ENCODE peak calls at places on chromosomes 2 and 18, in seven cellular contexts. X is mucosa of gallbladder, V is hippocampal formation, W is left colon, T is GM12878, K is HEK293T, P is NCI-H460. Y is an unnamed sample.
A peak's percentile ranks its signal among the peaks of the same experiment; 100 is the strongest.

GRCh38 chr2:70988726-70989648 is 5.7 kb downstream of the TEX261 start:
- DNase-seq in W (no peak), P (no peak), X (no peak), V (no peak), K (no peak), T (no peak), Y (no peak)

GRCh38 chr2:161423351-161424178 is 7.5 kb downstream of the TBR1 start:
- DNase-seq in W (peak; percentile 37), P (no peak), V (no peak), T (no peak), K (no peak), X (no peak), Y (no peak)

GRCh38 chr18:79522451-79523220 is 126.9 kb downstream of the NFATC1 start:
- DNase-seq in W (peak; percentile 46), P (no peak), V (no peak), X (peak; percentile 29), K (no peak), T (no peak), Y (no peak)

GRCh38 chr2:226862623-226863022 is 26.8 kb downstream of the RHBDD1 start:
- DNase-seq in T (peak; percentile 51), V (no peak), P (no peak), W (no peak), X (no peak), K (no peak), Y (no peak)

GRCh38 chr2:45790157-45790723 is 138.8 kb downstream of the PRKCE start:
- DNase-seq in X (no peak), V (no peak), K (no peak), P (no peak), T (no peak), W (no peak), Y (no peak)

GRCh38 chr2:52881606-52882005 is 886.0 kb upstream of the CHAC2 start:
- DNase-seq in K (no peak), W (no peak), V (no peak), X (no peak), T (no peak), P (peak; percentile 94), Y (peak; percentile 32)

GRCh38 chr2:61288070-61288841 is 126.3 kb downstream of the C2orf74 start:
- DNase-seq in K (no peak), W (no peak), T (no peak), P (peak; percentile 69), X (no peak), V (no peak), Y (no peak)

GRCh38 chr18:3716116-3716660 is 266.2 kb downstream of the TGIF1 start:
- DNase-seq in P (no peak), V (no peak), K (no peak), X (no peak), T (no peak), W (no peak), Y (no peak)

GRCh38 chr2:40450066-40450841 is 1.6 kb downstream of the SLC8A1 start:
- DNase-seq in K (no peak), P (no peak), W (no peak), T (no peak), V (no peak), X (no peak), Y (no peak)

GRCh38 chr2:229270551-229271410 is at the start of gene PID1:
- DNase-seq in T (no peak), X (no peak), K (peak; percentile 18), P (peak; percentile 38), V (no peak), W (peak; percentile 57), Y (no peak)

GRCh38 chr2:43707255-43707654 is 31.0 kb upstream of the C1GALT1C1L start:
- DNase-seq in V (no peak), X (peak; percentile 58), T (no peak), K (no peak), P (peak; percentile 55), W (peak; percentile 7), Y (no peak)

GRCh38 chr2:1556776-1557466 is 143.7 kb downstream of the TPO start:
- DNase-seq in T (no peak), P (no peak), V (no peak), X (no peak), K (no peak), W (no peak), Y (no peak)

GRCh38 chr2:210189452-210190143 is 18.4 kb upstream of the KANSL1L start:
- DNase-seq in K (no peak), V (no peak), X (no peak), P (no peak), W (no peak), T (no peak), Y (no peak)

GRCh38 chr18:505483-506122 is 5.1 kb upstream of the COLEC12 start:
- DNase-seq in W (no peak), P (no peak), T (peak; percentile 62), X (no peak), K (no peak), V (no peak), Y (no peak)

GRCh38 chr2:182685552-182685951 is 30.5 kb upstream of the DNAJC10 start:
- DNase-seq in X (no peak), P (no peak), V (no peak), W (no peak), K (no peak), T (no peak), Y (no peak)

GRCh38 chr2:67782443-67782842 is 280.4 kb downstream of the C1D start:
- DNase-seq in K (no peak), T (no peak), V (no peak), W (no peak), X (no peak), P (no peak), Y (no peak)

GRCh38 chr18:73168171-73168570 is 300.4 kb upstream of the NETO1 start:
- DNase-seq in W (no peak), K (no peak), V (no peak), X (peak; percentile 23), T (no peak), P (no peak), Y (no peak)

GRCh38 chr2:45191972-45192371 is 182.7 kb upstream of the SIX2 start:
- DNase-seq in P (no peak), T (no peak), K (no peak), W (no peak), X (no peak), V (no peak), Y (no peak)

GRCh38 chr2:181364492-181365175 is 92.6 kb upstream of the ITGA4 start:
- DNase-seq in X (no peak), P (no peak), K (no peak), V (no peak), W (no peak), T (no peak), Y (no peak)

GRCh38 chr2:178277741-178278197 is 83.5 kb downstream of the OSBPL6 start:
- DNase-seq in W (no peak), V (no peak), T (no peak), K (peak; percentile 61), X (no peak), P (no peak), Y (no peak)

GRCh38 chr2:120675460-120676130 is 60.1 kb upstream of the GLI2 start:
- DNase-seq in X (peak; percentile 79), W (peak; percentile 62), V (peak; percentile 24), T (no peak), P (peak; percentile 24), K (peak; percentile 84), Y (peak; percentile 53)

GRCh38 chr2:217371681-217372297 is 511.9 kb upstream of the TNP1 start:
- DNase-seq in K (no peak), P (no peak), T (no peak), W (no peak), V (no peak), X (peak; percentile 22), Y (no peak)

GRCh38 chr18:57058734-57059133 is 88.2 kb upstream of the BOD1L2 start:
- DNase-seq in W (no peak), X (no peak), K (no peak), V (no peak), T (no peak), P (no peak), Y (no peak)

Y was measured in HCT116.